ENCODE peak calls at places on chromosomes 5 and 9, in five cellular contexts. N, S, Z, B and P are unnamed samples.

GRCh38 chr5:61289669-61290363 is 42.2 kb upstream of the ZSWIM6 start:
- DNase-seq in N (no peak), Z (no peak), S (no peak), B (no peak), P (no peak)

GRCh38 chr9:137514691-137515337 is 35.4 kb downstream of the PNPLA7 start:
- DNase-seq in N (no peak), Z (no peak), S (no peak), B (no peak), P (no peak)

GRCh38 chr5:75885849-75886596 is 168.8 kb upstream of the POC5 start:
- DNase-seq in B (no peak), S (no peak), N (no peak), Z (no peak), P (peak; percentile 17)

GRCh38 chr5:150163547-150164059 is 3.0 kb upstream of the CDX1 start:
- DNase-seq in N (no peak), B (no peak), Z (peak; percentile 27), S (no peak), P (no peak)

GRCh38 chr9:27528278-27528885 is 1.2 kb downstream of the MOB3B start:
- DNase-seq in N (peak; percentile 64), B (no peak), Z (peak; percentile 50), S (no peak), P (no peak)

GRCh38 chr5:176743136-176743827 is 67.1 kb upstream of the UNC5A start:
- DNase-seq in B (no peak), S (no peak), N (peak; percentile 5), Z (peak; percentile 2), P (peak; percentile 44)

GRCh38 chr5:135891804-135892203 is 3.8 kb downstream of the IL9 start:
- DNase-seq in B (no peak), N (peak; percentile 58), S (no peak), Z (no peak), P (no peak)

GRCh38 chr9:16343249-16344237 is 526.9 kb downstream of the BNC2 start:
- DNase-seq in Z (no peak), B (no peak), S (no peak), N (no peak), P (no peak)

GRCh38 chr9:35951736-35952135 is 6.2 kb downstream of the OR2S2 start:
- DNase-seq in Z (no peak), N (no peak), B (no peak), S (no peak), P (no peak)

GRCh38 chr5:177472460-177473441 is 683 bp downstream of the DBN1 start:
- DNase-seq in B (no peak), Z (peak; percentile 76), N (peak; percentile 62), S (peak; percentile 25), P (peak; percentile 92)

GRCh38 chr9:33250458-33250995 is 10.6 kb downstream of the SPINK4 start:
- DNase-seq in Z (no peak), N (no peak), B (no peak), S (no peak), P (no peak)

GRCh38 chr9:99237356-99237755 is 15.3 kb downstream of the SEC61B start:
- DNase-seq in B (no peak), S (no peak), N (no peak), Z (no peak), P (no peak)

GRCh38 chr9:99244300-99245260 is 22.5 kb downstream of the SEC61B start:
- DNase-seq in Z (no peak), B (peak; percentile 68), S (no peak), N (no peak), P (no peak)

GRCh38 chr9:99239341-99240055 is 17.4 kb downstream of the SEC61B start:
- DNase-seq in N (no peak), B (no peak), S (no peak), Z (no peak), P (no peak)

GRCh38 chr9:99238331-99238730 is 16.2 kb downstream of the SEC61B start:
- DNase-seq in S (no peak), Z (no peak), N (no peak), B (no peak), P (no peak)

GRCh38 chr9:99241106-99241505 is 19.0 kb downstream of the SEC61B start:
- DNase-seq in S (no peak), N (no peak), B (no peak), Z (no peak), P (no peak)
- TF ChIP-seq FOXM1 in S (no peak), N (no peak), B (no peak), Z (no peak), P (no peak)

GRCh38 chr5:174084691-174085154 is 39.2 kb downstream of the NSG2 start:
- DNase-seq in S (no peak), B (no peak), N (no peak), Z (no peak), P (peak; percentile 73)

GRCh38 chr5:174086751-174087150 is 41.2 kb downstream of the NSG2 start:
- DNase-seq in S (no peak), Z (no peak), B (no peak), N (no peak), P (no peak)

GRCh38 chr5:174083041-174083827 is 37.7 kb downstream of the NSG2 start:
- DNase-seq in N (no peak), S (no peak), B (no peak), Z (no peak), P (no peak)

GRCh38 chr5:174078416-174078815 is 32.9 kb downstream of the NSG2 start:
- DNase-seq in B (no peak), Z (no peak), S (peak; percentile 52), N (no peak), P (no peak)

DNA sequence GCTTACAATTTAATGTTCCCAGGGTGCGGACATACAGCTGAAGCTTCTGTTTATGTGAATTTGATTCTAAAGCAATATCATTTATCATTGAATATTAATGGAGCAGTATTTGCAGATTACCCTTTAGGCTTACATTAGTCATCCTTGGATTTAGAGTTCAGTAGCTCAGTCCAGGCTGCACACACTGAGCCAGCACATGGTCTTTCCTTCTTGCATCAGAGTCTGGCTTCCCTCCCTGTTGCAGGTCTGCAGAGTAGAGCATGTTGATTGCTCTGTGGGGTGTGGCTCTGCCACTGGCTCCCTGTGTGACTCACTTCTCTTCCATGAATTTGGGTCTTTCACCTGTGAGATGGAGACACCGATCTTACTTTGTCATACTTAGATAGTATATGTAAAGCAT is 36.8 kb downstream of the NSG2 start:
- DNase-seq in B (no peak), Z (no peak), N (no peak), S (no peak), P (no peak)
- TF ChIP-seq FOXM1 in B (no peak), Z (no peak), N (no peak), S (no peak), P (no peak)

GRCh38 chr5:36241636-36242533 is at the start of gene NADK2:
- DNase-seq in B (peak; percentile 61), N (peak; percentile 91), Z (peak; percentile 98), S (peak; percentile 94), P (peak; percentile 92)
- TF ChIP-seq FOXM1 in B (no peak), N (peak; percentile 33), Z (peak; percentile 80), S (no peak), P (no peak)

GRCh38 chr9:114995681-114996221 is 65.4 kb upstream of the TNFSF8 start:
- DNase-seq in Z (no peak), B (no peak), N (no peak), S (no peak), P (no peak)
- TF ChIP-seq FOXM1 in Z (no peak), B (no peak), N (no peak), S (no peak), P (no peak)

DNA sequence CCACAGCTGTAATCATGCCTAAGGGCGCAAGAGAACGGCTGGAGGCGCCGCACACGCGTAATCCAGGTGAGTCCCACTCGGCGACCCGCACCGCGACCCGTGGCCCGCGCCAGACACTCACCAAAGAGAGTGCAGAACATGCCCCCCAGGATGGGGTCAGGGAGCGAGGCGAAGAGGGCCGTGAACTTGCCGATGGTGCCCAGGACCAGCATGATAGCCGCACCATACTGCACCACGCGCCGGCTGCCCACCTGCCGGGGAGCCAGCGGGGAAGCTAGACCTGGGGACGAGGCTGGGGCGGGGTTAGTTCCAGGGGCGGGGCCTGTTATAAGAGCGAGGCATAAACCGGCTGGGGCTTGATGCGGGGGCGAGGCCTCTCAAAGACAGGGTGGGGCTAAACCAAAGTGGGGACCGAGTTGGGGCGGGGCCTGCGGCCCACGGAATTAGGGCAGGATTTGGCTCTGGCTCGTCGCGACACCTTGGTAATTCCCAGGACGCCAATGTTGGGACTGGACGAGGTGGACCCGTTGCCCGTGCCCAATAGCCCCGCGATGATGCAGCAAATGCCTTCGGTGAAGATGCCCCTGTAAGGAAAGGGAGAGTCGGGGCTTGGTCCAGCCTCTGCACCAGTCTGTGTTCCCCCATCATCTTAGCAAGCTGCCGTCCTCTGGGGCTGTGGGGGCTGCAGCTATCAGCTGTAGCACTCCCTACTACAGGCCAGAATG is 4.8 kb downstream of the SLC23A1 start:
- DNase-seq in N (no peak), Z (no peak), S (no peak), B (no peak), P (no peak)
- TF ChIP-seq FOXM1 in N (no peak), Z (no peak), S (no peak), B (no peak), P (no peak)

DNA sequence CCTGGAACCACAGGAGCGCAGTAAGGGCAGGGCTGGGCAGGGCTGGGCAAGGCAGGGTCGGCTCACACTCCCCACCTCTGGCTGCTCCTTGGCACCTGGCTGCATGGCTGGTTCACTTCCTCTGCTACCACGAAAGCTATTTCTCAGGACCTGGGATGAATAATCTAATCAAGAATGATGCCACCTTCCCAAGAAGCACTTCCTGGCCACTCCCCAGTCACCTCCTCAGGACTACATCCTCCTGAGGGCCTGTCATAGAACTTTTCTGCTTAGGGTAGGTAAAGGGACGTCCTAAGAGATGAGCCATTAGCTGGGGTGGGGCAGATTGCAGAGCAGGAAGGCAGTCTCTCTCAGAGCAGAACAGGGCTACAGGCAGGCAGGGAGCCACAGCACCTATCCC is 288.2 kb upstream of the MAP3K1 start:
- DNase-seq in N (no peak), Z (no peak), B (no peak), S (no peak), P (no peak)
- TF ChIP-seq FOXM1 in N (no peak), Z (no peak), B (no peak), S (no peak), P (no peak)

GRCh38 chr9:69499401-69499800 is 172.8 kb downstream of the APBA1 start:
- DNase-seq in B (no peak), S (no peak), Z (no peak), N (no peak), P (no peak)
- TF ChIP-seq FOXM1 in B (no peak), S (no peak), Z (no peak), N (no peak), P (no peak)

DNA sequence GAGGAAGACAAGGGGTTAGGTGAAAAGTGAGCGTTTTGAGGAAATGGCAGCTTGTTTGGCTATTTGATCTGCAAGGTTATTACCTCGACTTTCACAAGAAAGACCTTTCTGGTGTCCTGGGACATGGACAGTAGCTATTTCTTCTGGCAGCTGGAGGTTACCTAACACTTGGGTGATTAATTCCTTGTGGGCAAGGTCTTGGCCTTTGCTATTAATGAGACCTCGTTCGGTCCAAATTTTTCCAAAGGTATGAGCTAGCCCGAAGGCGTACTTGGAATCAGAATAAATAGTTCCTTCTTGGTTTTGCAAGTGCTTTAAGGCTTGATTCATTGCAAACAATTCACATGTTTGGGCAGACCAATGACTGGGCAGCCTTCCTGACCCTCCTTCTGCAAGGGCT is 4.9 kb downstream of the GTF3C5 start:
- DNase-seq in S (no peak), B (no peak), N (no peak), Z (no peak), P (no peak)
- TF ChIP-seq FOXM1 in S (no peak), B (no peak), N (no peak), Z (no peak), P (no peak)

GRCh38 chr5:149038336-149039075 is 24.4 kb downstream of the SH3TC2 start:
- DNase-seq in B (no peak), S (no peak), N (no peak), Z (no peak), P (no peak)
- TF ChIP-seq FOXM1 in B (no peak), S (no peak), N (no peak), Z (no peak), P (no peak)